ENCODE peak calls at places on chromosome 6, in six cellular contexts. D is lower leg skin, U is body of pancreas, X is ovary, J is Peyer's patch, T is stomach. W is an unnamed sample.

GRCh38 chr6:45378324-45378926 is 691 bp upstream of the SUPT3H start:
- DNase-seq in J (no peak), T (peak), D (peak), X (no peak), U (peak), W (no peak)

GRCh38 chr6:12506211-12506610 is 210.4 kb upstream of the PHACTR1 start:
- DNase-seq in X (no peak), J (no peak), U (no peak), T (no peak), D (no peak), W (no peak)

GRCh38 chr6:109241199-109241598 is 141.1 kb downstream of the CD164 start:
- DNase-seq in X (no peak), D (no peak), J (no peak), T (no peak), U (no peak), W (no peak)

GRCh38 chr6:96716221-96716620 is 121.1 kb downstream of the GPR63 start:
- DNase-seq in X (no peak), T (no peak), U (no peak), J (no peak), D (no peak), W (no peak)

GRCh38 chr6:140073456-140073855 is 699.0 kb upstream of the CITED2 start:
- DNase-seq in X (no peak), D (no peak), T (no peak), J (no peak), U (no peak), W (no peak)

GRCh38 chr6:14903176-14904088 is 342.4 kb upstream of the JARID2 start:
- DNase-seq in T (no peak), U (no peak), X (no peak), D (peak), J (no peak), W (no peak)

GRCh38 chr6:64811145-64811544 is 895.9 kb downstream of the EYS start:
- DNase-seq in J (no peak), T (no peak), X (no peak), D (no peak), U (no peak), W (no peak)

GRCh38 chr6:33706136-33706725 is 5.3 kb downstream of the UQCC2 start:
- DNase-seq in T (no peak), D (no peak), J (no peak), X (no peak), U (no peak), W (peak)

GRCh38 chr6:40947876-40948514 is 91.0 kb downstream of the UNC5CL start:
- DNase-seq in J (no peak), D (no peak), U (no peak), X (no peak), T (no peak), W (no peak)

GRCh38 chr6:87922191-87922946 is 125.3 kb upstream of the SPACA1 start:
- DNase-seq in T (no peak), J (no peak), U (no peak), X (no peak), D (no peak), W (no peak)

GRCh38 chr6:8707956-8708772 is 272.8 kb upstream of the SLC35B3 start:
- DNase-seq in X (no peak), J (no peak), T (peak), D (no peak), U (peak), W (no peak)

GRCh38 chr6:131602913-131603312 is 25.1 kb downstream of the MED23 start:
- DNase-seq in U (no peak), X (no peak), J (no peak), D (no peak), T (no peak), W (no peak)

GRCh38 chr6:131592935-131593334 is 19.9 kb downstream of the ARG1 start:
- DNase-seq in T (no peak), J (no peak), D (no peak), X (no peak), U (no peak), W (no peak)

GRCh38 chr6:131594074-131594473 is 21.0 kb downstream of the ARG1 start:
- DNase-seq in T (no peak), U (no peak), X (no peak), D (no peak), J (no peak), W (no peak)

GRCh38 chr6:131600696-131601095 is 27.3 kb downstream of the MED23 start:
- DNase-seq in T (no peak), U (no peak), X (no peak), J (no peak), D (no peak), W (no peak)

GRCh38 chr6:131597448-131597847 is 24.4 kb downstream of the ARG1 start:
- DNase-seq in U (no peak), X (no peak), T (no peak), J (no peak), D (no peak), W (no peak)
- TF ChIP-seq CTCF in U (no peak), X (no peak), T (no peak), J (peak), D (no peak), W (no peak)

GRCh38 chr6:105398859-105399258 is 4.0 kb downstream of the PREP start:
- DNase-seq in U (no peak), X (no peak), J (peak), D (no peak), T (no peak), W (no peak)

GRCh38 chr6:105402090-105402980 is 547 bp downstream of the PREP start:
- DNase-seq in J (no peak), D (no peak), X (no peak), T (peak), U (peak), W (peak)

GRCh38 chr6:105400501-105400900 is 2.4 kb downstream of the PREP start:
- DNase-seq in U (no peak), X (no peak), J (no peak), D (no peak), T (no peak), W (no peak)

GRCh38 chr6:105401247-105402089 is 1.4 kb downstream of the PREP start:
- DNase-seq in X (no peak), T (no peak), J (no peak), U (no peak), D (no peak), W (no peak)

GRCh38 chr6:105402981-105403935 is at the start of gene PREP:
- DNase-seq in J (peak), T (peak), D (peak), U (peak), X (peak), W (peak)
- TF ChIP-seq POLR2A in J (peak), T (no peak), D (no peak), U (peak), X (no peak), W (peak)

GRCh38 chr6:155100591-155100990 is 105.5 kb downstream of the TIAM2 start:
- DNase-seq in U (no peak), T (no peak), J (no peak), D (no peak), X (no peak), W (no peak)
- TF ChIP-seq CTCF in U (no peak), T (no peak), J (no peak), D (no peak), X (no peak), W (no peak)

DNA sequence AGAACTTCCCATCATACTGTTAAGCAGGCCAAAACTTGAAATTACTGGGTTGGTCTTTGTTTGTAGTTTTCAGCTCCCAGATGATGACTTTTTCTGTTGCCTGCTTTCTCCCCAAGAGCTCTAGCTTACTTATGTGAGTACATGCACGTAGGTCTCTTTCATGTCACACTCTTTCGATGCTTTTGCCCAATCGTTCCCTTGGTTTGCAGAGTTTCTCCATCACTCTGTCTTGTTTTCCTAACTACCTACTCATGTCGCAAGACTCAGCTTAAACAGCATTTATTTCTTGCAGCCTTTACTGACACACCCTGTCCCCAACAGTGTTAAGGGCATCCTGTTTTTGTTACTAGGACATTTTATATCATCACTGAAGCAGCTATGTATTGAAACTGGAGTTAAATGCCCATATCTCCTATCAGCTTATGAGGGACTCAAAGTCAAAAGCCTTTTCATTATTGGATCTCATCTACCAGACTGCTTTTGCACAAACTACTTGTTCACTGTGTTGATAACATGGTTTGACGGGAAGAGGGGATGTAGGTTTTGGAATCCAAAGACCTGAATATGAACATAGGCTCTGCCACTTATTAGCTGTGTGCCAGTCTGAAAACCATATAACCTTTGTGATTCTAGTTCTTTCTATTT is 2.9 kb downstream of the ARG1 start:
- DNase-seq in T (no peak), J (no peak), U (no peak), D (no peak), X (no peak), W (no peak)
- TF ChIP-seq POLR2A in T (no peak), J (no peak), U (no peak), D (no peak), X (no peak), W (no peak)

DNA sequence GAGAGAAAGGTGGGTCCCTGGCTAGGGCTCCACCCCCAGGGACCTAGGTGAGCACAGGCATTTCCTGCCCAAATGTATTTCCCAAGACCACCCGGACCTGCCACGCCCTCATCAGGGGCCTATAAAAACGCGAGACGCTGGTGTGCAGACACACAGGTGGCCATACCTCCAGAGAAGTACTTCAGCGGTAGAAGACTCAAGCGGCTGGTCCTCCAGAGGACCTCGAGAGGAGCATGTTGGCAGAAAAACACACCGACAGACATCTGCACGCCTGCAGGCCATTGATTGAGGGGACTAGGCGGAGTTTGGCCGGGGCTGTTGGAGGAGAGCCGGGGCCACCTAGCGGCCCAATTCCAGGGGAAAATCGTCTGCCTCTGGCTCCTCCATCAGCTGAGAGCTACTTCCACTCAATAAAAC is 695.8 kb upstream of the MMS22L start:
- DNase-seq in J (no peak), U (no peak), T (no peak), D (no peak), X (no peak), W (peak)
- TF ChIP-seq CTCF in J (no peak), U (no peak), T (no peak), D (no peak), X (no peak), W (no peak)

GRCh38 chr6:16760536-16761468 is at the start of gene ATXN1:
- DNase-seq in X (peak), D (peak), T (peak), U (peak), J (peak), W (peak)

GRCh38 chr6:16762547-16763477 is 1.6 kb upstream of the ATXN1 start:
- DNase-seq in X (peak), D (peak), T (peak), J (peak), U (peak), W (peak)

GRCh38 chr6:16759646-16760535 is 1.4 kb downstream of the ATXN1 start:
- DNase-seq in X (peak), T (peak), U (peak), D (peak), J (peak), W (peak)

GRCh38 chr6:16762265-16762546 is 946 bp upstream of the ATXN1 start:
- DNase-seq in J (no peak), T (no peak), X (no peak), D (no peak), U (no peak), W (no peak)

DNA sequence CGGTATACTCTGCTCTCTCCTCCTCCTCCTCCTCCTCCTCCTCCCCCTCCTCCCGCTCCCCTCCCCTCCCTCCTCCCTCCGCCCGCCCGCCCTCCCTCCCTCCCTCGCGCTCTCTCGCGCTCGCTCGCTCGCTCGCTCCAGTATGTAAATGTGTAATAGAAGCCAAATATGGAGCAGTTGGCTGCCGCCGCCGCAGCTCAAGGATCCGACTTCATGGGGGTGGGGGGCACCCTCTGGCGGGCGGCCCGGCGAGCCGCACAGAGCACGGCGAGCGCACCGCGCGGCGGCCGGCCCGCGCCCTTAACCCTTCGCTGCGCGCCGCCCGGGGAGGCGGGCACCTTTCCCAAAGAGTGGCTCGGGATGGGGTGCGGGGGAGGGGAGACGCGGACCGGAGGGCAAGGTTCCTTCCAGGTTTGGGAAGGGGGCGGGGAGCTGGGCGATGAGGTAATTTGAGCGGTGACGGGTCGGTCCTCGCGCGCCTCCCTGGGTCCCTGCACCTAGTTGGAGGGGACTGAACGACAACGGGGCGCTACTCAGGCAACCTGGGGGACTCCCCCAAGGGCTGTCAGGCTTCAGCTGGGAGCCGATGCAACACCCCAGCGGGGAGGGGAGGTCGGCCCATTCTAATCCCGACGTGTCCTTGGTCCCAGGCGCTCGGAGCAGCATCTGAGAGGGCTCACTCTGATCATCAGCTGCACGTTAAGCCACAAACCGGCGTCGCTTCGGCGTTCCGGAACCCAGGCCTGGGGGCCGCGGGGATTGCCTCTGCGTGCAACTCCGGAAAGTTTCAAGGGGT is 407 bp upstream of the ATXN1 start:
- DNase-seq in X (peak), U (peak), D (peak), T (peak), J (peak), W (peak)
- TF ChIP-seq POLR2A in X (peak), U (peak), D (no peak), T (no peak), J (peak), W (peak)